ENCODE peak calls at places on chromosome 12, in six cellular contexts. N is retina; W is thyroid gland; I is NCI-H446 treated with DMSO at 0.1 percent for 48 hours; M is effector CD4-positive, alpha-beta T cell; F is naive thymus-derived CD8-positive, alpha-beta T cell. T is an unnamed sample.

GRCh38 chr12:56220611-56221232 is 1.0 kb downstream of the RNF41 start:
- DNase-seq in N (no peak), W (peak), I (no peak), M (no peak), F (no peak), T (no peak)

GRCh38 chr12:17204289-17205054 is 598.5 kb upstream of the LMO3 start:
- DNase-seq in N (no peak), W (no peak), I (no peak), M (no peak), F (no peak), T (no peak)

GRCh38 chr12:47307680-47308399 is 228.1 kb upstream of the AMIGO2 start:
- DNase-seq in N (peak), W (peak), I (no peak), M (peak), F (peak), T (peak)

GRCh38 chr12:108495054-108495453 is 20.0 kb upstream of the FICD start:
- DNase-seq in N (no peak), W (no peak), I (peak), M (no peak), F (no peak), T (no peak)

GRCh38 chr12:90407841-90408240 is 547.1 kb downstream of the CCER1 start:
- DNase-seq in N (no peak), W (no peak), I (no peak), M (no peak), F (no peak), T (no peak)

GRCh38 chr12:26523708-26524150 is 309.3 kb downstream of the ITPR2 start:
- DNase-seq in N (peak), W (peak), I (peak), M (no peak), F (no peak), T (peak)

GRCh38 chr12:69097619-69098368 is 141.6 kb upstream of the CPSF6 start:
- DNase-seq in N (no peak), W (no peak), I (no peak), M (no peak), F (no peak), T (peak)

GRCh38 chr12:132563911-132564310 is 46.5 kb downstream of the LRCOL1 start:
- DNase-seq in N (no peak), W (no peak), I (no peak), M (no peak), F (no peak), T (no peak)

GRCh38 chr12:84974177-84974815 is 61.7 kb upstream of the SLC6A15 start:
- DNase-seq in N (peak), W (no peak), I (no peak), M (no peak), F (no peak), T (no peak)

GRCh38 chr12:120010661-120011230 is 21.7 kb downstream of the BICDL1 start:
- DNase-seq in N (no peak), W (no peak), I (no peak), M (peak), F (no peak), T (no peak)

GRCh38 chr12:130881046-130881445 is 9.2 kb downstream of the RAN start:
- DNase-seq in N (no peak), W (no peak), I (no peak), M (no peak), F (no peak), T (no peak)

GRCh38 chr12:132146772-132147422 is 2.6 kb downstream of the NOC4L start:
- DNase-seq in N (no peak), W (no peak), I (no peak), M (no peak), F (no peak), T (no peak)

GRCh38 chr12:46227616-46228015 is 41.2 kb downstream of the SLC38A1 start:
- DNase-seq in N (no peak), W (no peak), I (no peak), M (no peak), F (no peak), T (no peak)

GRCh38 chr12:94603434-94604068 is 46.8 kb downstream of the TMCC3 start:
- DNase-seq in N (no peak), W (no peak), I (no peak), M (peak), F (peak), T (no peak)

GRCh38 chr12:29676676-29677075 is 107.1 kb downstream of the TMTC1 start:
- DNase-seq in N (no peak), W (no peak), I (no peak), M (no peak), F (no peak), T (no peak)

GRCh38 chr12:124752437-124753229 is 111.0 kb downstream of the SCARB1 start:
- DNase-seq in N (no peak), W (peak), I (peak), M (no peak), F (no peak), T (no peak)

GRCh38 chr12:75981773-75982564 is 49.6 kb downstream of the PHLDA1 start:
- DNase-seq in N (no peak), W (no peak), I (no peak), M (no peak), F (no peak), T (no peak)

T was measured in foreskin keratinocyte.